ENCODE peak calls at places on chromosome 20, in nine cellular contexts. T is CD8-positive, alpha-beta T cell; F is hepatocyte; J is DND-41; V is esophagus squamous epithelium; S is stomach; W is psoas muscle; I is endodermal cell; Z is Peyer's patch. A is an unnamed sample.

GRCh38 chr20:62936996-62937352 is 973 bp upstream of the GID8 start:
- DNase-seq in T (no peak), F (peak; percentile 63), J (no peak), V (no peak), S (no peak), W (no peak), I (no peak), Z (no peak), A (peak; percentile 24)

GRCh38 chr20:16438100-16438499 is 135.1 kb downstream of the KIF16B start:
- DNase-seq in T (no peak), F (no peak), J (no peak), V (no peak), S (no peak), W (no peak), I (no peak), Z (no peak), A (no peak)

GRCh38 chr20:9172908-9173307 is 104.0 kb downstream of the PLCB4 start:
- DNase-seq in T (no peak), F (no peak), J (peak; percentile 9), V (no peak), S (no peak), W (no peak), I (no peak), Z (no peak), A (no peak)

GRCh38 chr20:25032478-25033183 is 25.3 kb downstream of the ACSS1 start:
- DNase-seq in T (no peak), F (no peak), J (no peak), V (no peak), S (peak; percentile 71), W (peak; percentile 31), I (peak; percentile 71), Z (no peak), A (peak; percentile 64)

GRCh38 chr20:38091447-38092216 is 58.1 kb downstream of the RPRD1B start:
- DNase-seq in T (no peak), F (no peak), J (no peak), V (no peak), S (no peak), W (no peak), I (no peak), Z (peak; percentile 72), A (no peak)

GRCh38 chr20:1863296-1863695 is 31.9 kb upstream of the SIRPA start:
- DNase-seq in T (no peak), F (no peak), J (no peak), V (no peak), S (no peak), W (no peak), I (no peak), Z (no peak), A (no peak)

GRCh38 chr20:34375977-34376430 is 12.9 kb downstream of the ITCH start:
- DNase-seq in T (no peak), F (peak; percentile 40), J (no peak), V (no peak), S (no peak), W (no peak), I (no peak), Z (peak; percentile 39), A (no peak)

GRCh38 chr20:24277196-24277595 is 192.2 kb upstream of the SYNDIG1 start:
- DNase-seq in T (no peak), F (no peak), J (no peak), V (no peak), S (no peak), W (no peak), I (no peak), Z (no peak), A (no peak)

GRCh38 chr20:62768234-62768814 is 27.9 kb upstream of the MRGBP start:
- DNase-seq in T (no peak), F (no peak), J (no peak), V (no peak), S (no peak), W (peak; percentile 11), I (no peak), Z (no peak), A (peak; percentile 21)

GRCh38 chr20:38178065-38178471 is 13.0 kb upstream of the TGM2 start:
- DNase-seq in T (no peak), F (no peak), J (no peak), V (no peak), S (no peak), W (no peak), I (no peak), Z (no peak), A (no peak)

GRCh38 chr20:3447321-3447720 is 23.5 kb upstream of the ATRN start:
- DNase-seq in T (no peak), F (no peak), J (no peak), V (no peak), S (no peak), W (no peak), I (no peak), Z (no peak), A (no peak)

GRCh38 chr20:32877507-32877906 is 18.8 kb downstream of the EFCAB8 start:
- DNase-seq in T (no peak), F (no peak), J (no peak), V (no peak), S (no peak), W (no peak), I (no peak), Z (no peak), A (no peak)

GRCh38 chr20:4585104-4585753 is 136.5 kb upstream of the PRND start:
- DNase-seq in T (no peak), F (no peak), J (no peak), V (no peak), S (no peak), W (no peak), I (no peak), Z (no peak), A (no peak)

GRCh38 chr20:13692802-13693736 is 54.3 kb upstream of the TASP1 start:
- DNase-seq in T (no peak), F (no peak), J (peak; percentile 54), V (no peak), S (no peak), W (no peak), I (no peak), Z (no peak), A (no peak)

GRCh38 chr20:13690948-13691347 is 52.2 kb upstream of the TASP1 start:
- DNase-seq in T (no peak), F (no peak), J (no peak), V (no peak), S (no peak), W (no peak), I (no peak), Z (no peak), A (no peak)

DNA sequence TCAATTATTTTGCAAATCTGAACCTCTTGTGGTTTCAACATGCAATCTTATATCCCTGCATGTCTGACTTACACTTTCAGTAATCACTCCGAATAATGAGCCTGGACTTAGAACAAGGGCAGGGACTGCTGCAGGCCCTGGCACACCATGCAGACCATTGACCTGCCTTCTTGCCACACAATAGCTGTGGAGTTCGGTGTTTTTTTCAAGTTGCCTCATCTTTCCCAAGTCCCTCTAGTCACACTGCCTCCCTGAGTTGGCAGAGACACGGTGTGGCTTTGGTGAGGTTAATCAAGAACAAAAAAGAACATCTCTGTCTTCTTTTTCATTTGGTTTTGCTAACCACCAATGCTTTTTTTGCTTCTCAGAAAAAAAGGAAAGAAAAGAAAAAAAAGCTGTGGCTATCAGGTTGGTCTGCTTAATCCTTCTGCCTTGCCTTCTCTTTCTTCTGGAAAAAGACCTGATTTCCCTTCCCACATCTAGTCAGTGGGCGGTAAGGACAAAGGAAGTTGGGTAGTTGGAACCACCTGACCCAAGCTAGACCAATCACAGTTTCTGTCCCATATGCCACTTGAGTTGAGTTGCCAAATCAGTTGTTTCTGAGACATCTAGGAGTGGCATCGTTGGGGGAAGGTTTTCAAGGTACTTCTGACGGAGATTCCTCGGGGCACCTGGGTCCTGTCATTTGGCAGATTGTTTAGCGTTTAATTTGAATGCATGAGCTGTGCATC is 55.9 kb upstream of the TASP1 start:
- DNase-seq in T (no peak), F (no peak), J (peak; percentile 84), V (no peak), S (no peak), W (no peak), I (no peak), Z (no peak), A (no peak)
- TF ChIP-seq CTCF in T (no peak), F (no peak), J (peak; percentile 53), V (no peak), S (no peak), W (no peak), I (no peak), Z (no peak), A (no peak)

GRCh38 chr20:35738410-35739179 is 3.5 kb downstream of the RBM39 start:
- DNase-seq in T (no peak), F (no peak), J (no peak), V (no peak), S (no peak), W (no peak), I (no peak), Z (no peak), A (no peak)
- H3K4me1 ChIP-seq in T (peaks cover 66% of the 10 kb centered on the region), F (peaks cover 47% of the 10 kb centered on the region), J (peaks cover 72% of the 10 kb centered on the region), V (peaks cover 80% of the 10 kb centered on the region), S (peaks cover 79% of the 10 kb centered on the region), W (peaks cover 69% of the 10 kb centered on the region), I (no peaks in the 10 kb centered on the region), Z (peaks cover 22% of the 10 kb centered on the region), A (peaks cover 48% of the 10 kb centered on the region)

DNA sequence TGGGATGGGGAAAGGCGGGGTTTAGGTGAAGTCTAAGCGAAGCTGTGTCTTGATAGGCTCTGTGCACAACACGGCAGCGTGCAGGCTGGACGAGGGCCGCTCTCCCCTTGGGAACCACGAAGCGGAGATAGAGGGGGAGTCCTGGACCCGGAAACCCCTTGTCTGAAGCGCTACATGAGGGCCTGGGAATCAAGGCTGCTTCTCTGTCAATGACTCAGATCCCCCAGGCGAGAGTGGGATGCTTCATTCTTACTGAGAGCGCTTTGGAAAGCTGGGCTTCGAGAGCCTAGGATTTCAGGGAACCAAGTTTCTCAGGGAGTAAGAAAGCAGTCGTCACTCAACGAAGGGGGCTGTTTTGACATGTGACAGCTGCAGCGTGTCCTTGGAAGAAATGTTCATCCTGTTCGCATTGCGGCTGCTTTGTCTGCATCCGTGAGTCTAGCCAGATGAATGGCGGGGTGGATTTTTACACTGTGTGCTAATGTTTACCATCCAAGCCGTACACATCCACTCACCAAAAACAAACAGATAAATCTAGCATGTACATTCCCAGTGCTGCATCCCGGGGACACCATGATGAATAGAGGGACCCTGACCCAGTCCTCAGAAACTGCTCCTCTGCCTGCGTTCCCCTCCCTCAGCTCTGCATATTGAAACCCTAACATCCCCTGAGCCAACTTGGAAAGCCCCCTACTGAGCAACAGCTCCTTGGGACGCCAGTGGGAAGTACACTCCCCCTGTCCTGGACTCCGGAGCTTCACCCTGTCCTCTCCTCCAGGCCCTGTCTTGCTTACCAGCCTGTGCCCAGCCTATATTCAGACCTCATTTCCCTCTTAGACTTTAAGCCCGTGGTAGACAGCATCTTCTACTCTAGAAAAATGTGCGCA is 24.5 kb upstream of the RTF2 start:
- DNase-seq in T (no peak), F (no peak), J (no peak), V (no peak), S (no peak), W (no peak), I (peak; percentile 45), Z (no peak), A (no peak)
- H3K4me3 ChIP-seq in T (no peak overlapping the region), F (no peak overlapping the region), J (no peak overlapping the region), V (no peak overlapping the region), S (no peak overlapping the region), W (no peak overlapping the region), I (no peak overlapping the region), Z (no peak overlapping the region), A (no peak overlapping the region)

DNA sequence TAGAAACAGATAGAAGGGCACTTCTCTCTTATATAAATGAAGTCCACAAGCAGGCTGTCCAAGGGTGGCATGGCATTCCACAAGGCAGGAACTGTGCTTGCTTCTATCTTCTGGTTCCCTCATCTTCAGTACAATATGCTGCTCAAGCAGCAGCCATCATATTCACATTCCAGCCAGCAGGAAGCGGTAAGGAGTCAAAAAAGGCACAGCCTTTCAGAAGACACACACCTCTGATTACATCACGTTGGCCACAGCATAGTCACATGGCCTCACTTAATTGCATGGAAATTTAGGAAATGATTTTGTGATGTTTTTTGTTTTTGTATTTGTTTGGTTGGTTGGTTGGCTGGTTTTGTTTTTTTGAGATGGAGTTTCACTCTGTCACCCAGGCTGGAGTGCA is 19.0 kb downstream of the REM1 start:
- DNase-seq in T (no peak), F (peak; percentile 48), J (no peak), V (no peak), S (no peak), W (no peak), I (peak; percentile 90), Z (no peak), A (no peak)
- TF ChIP-seq CTCF in T (no peak), F (peak; percentile 41), J (peak; percentile 38), V (no peak), S (no peak), W (no peak), I (peak; percentile 73), Z (no peak), A (no peak)

A was measured in mucosa of descending colon.